ENCODE peak calls at places on chromosomes 13 and 19, in five cellular contexts. B is neuronal stem cell, P is IMR-90, Z is mesenchymal stem cell, Y is H1. G is an unnamed sample.

GRCh38 chr19:38838208-38838985 is 6.8 kb upstream of the ECH1 start:
- DNase-seq in B (no peak), P (no peak), Z (no peak), Y (no peak), G (peak)

GRCh38 chr13:23377603-23378002 is 55.9 kb downstream of the SACS start:
- DNase-seq in B (no peak), P (no peak), Z (no peak), Y (no peak), G (no peak)

GRCh38 chr19:4534836-4535658 is at the start of gene PLIN5:
- DNase-seq in B (peak), P (peak), Z (peak), Y (peak), G (peak)

GRCh38 chr19:31718041-31718440 is 368.8 kb upstream of the TSHZ3 start:
- DNase-seq in B (no peak), P (no peak), Z (no peak), Y (no peak), G (no peak)

GRCh38 chr19:47296036-47296435 is 13.6 kb upstream of the C5AR1 start:
- DNase-seq in B (peak), P (peak), Z (peak), Y (peak), G (peak)

GRCh38 chr19:5345895-5346386 is 5.3 kb upstream of the PTPRS start:
- DNase-seq in B (no peak), P (peak), Z (peak), Y (no peak), G (peak)

GRCh38 chr19:39126593-39127187 is 1.1 kb downstream of the PAK4 start:
- DNase-seq in B (no peak), P (no peak), Z (peak), Y (no peak), G (peak)

GRCh38 chr13:87975035-87975434 is 303.9 kb downstream of the SLITRK5 start:
- DNase-seq in B (no peak), P (no peak), Z (peak), Y (no peak), G (no peak)

GRCh38 chr19:581399-582111 is 8.1 kb upstream of the HCN2 start:
- DNase-seq in B (no peak), P (no peak), Z (no peak), Y (no peak), G (no peak)

GRCh38 chr19:19628499-19629134 is 597 bp upstream of the LPAR2 start:
- DNase-seq in B (peak), P (peak), Z (peak), Y (peak), G (peak)

GRCh38 chr13:73608731-73609485 is 525.3 kb downstream of the KLF12 start:
- DNase-seq in B (no peak), P (no peak), Z (no peak), Y (no peak), G (no peak)

GRCh38 chr19:5425260-5425659 is 30.0 kb upstream of the ZNRF4 start:
- DNase-seq in B (no peak), P (no peak), Z (no peak), Y (no peak), G (no peak)

GRCh38 chr19:46471116-46471733 is at the start of gene PNMA8A:
- DNase-seq in B (peak), P (peak), Z (peak), Y (peak), G (peak)

GRCh38 chr19:35249848-35250711 is 1.3 kb downstream of the LSR start:
- DNase-seq in B (no peak), P (no peak), Z (no peak), Y (no peak), G (no peak)

GRCh38 chr13:35854286-35854685 is 276.9 kb downstream of the DCLK1 start:
- DNase-seq in B (no peak), P (no peak), Z (no peak), Y (no peak), G (no peak)

GRCh38 chr19:23474172-23474571 is 78.9 kb upstream of the ZNF91 start:
- DNase-seq in B (no peak), P (no peak), Z (no peak), Y (no peak), G (no peak)

GRCh38 chr19:41570639-41571112 is 5.3 kb upstream of the CEACAM21 start:
- DNase-seq in B (peak), P (peak), Z (peak), Y (peak), G (peak)

GRCh38 chr19:5447700-5448311 is 7.4 kb upstream of the ZNRF4 start:
- DNase-seq in B (no peak), P (no peak), Z (no peak), Y (no peak), G (no peak)

GRCh38 chr19:27822336-27822735 is 1390.6 kb downstream of the UQCRFS1 start:
- DNase-seq in B (no peak), P (no peak), Z (no peak), Y (no peak), G (no peak)

GRCh38 chr19:4360641-4361151 is 17.3 kb downstream of the MPND start:
- DNase-seq in B (no peak), P (no peak), Z (no peak), Y (no peak), G (no peak)

DNA sequence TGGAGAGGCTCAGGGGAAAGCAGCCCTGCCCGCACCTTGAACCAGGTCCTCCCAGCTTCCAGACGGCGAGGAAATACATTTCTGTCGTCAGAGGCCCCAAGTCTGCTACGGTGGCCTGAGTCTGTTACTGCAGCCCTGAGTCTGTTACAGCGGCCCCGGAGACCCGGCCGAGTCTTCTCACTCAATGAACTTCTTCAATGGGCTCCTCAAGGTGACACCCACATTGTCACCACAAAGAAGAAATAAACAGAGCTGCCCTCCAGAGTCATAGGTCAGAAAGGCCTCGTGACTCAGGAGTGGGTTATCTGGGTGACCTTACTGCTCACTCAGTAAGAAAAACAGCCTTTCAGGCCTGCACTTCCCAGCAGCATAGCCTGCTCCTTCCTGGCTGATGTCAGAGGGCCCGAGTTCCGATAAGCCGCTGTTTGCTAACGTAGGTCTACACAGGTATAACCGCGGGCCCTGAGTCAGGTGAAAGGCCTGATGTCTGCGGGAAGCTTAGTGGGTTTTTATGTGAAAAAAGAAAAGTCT is 66.9 kb upstream of the TM9SF2 start:
- DNase-seq in B (no peak), P (no peak), Z (peak), Y (no peak), G (no peak)
- H3K4me3 ChIP-seq in B (no peak), P (no peak), Z (no peak), Y (no peak), G (no peak)

GRCh38 chr19:48780684-48781391 is 25.5 kb downstream of the FGF21 start:
- DNase-seq in B (no peak), P (peak), Z (peak), Y (no peak), G (peak)

GRCh38 chr19:48779636-48780035 is 24.3 kb downstream of the FGF21 start:
- DNase-seq in B (no peak), P (no peak), Z (no peak), Y (no peak), G (no peak)

GRCh38 chr19:48784527-48784926 is 26.3 kb downstream of the BCAT2 start:
- DNase-seq in B (no peak), P (no peak), Z (no peak), Y (no peak), G (no peak)
- H3K14ac ChIP-seq in B (no peak), P (no peak), Z (no peak), Y (no peak), G (no peak)

DNA sequence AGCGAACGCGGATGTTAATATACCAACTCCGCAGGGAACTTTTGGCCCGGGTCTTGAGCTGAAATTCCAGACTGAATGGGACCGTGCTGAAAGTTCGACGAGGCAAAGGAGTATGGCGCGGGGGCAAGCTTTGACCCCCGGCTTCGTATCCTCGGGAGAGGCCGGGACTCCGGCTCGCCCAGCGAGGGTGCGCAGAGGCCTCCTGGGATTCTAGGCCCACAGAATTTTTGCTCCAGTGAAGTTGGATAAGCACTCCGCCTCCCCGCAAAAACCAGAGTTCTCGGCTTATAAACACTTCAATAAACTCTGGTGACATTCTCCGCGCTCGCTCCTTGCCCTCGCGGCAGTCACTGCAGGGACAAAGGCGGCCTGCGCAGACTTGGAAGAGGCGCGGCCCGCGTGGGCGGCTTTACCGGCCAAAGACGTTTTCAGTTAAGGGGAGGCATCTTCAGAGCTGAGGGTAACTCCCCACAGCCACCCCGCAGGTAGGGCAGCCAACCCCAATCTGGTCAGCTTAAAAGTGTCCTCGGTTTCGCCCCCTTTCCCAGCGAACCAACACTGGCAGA is 112.6 kb downstream of the KCNRG start:
- DNase-seq in B (peak), P (no peak), Z (no peak), Y (no peak), G (no peak)
- H3K4me2 ChIP-seq in B (peak), P (peak), Z (peak), Y (peak), G (peak)

GRCh38 chr19:10006752-10007323 is 3.5 kb downstream of the COL5A3 start:
- DNase-seq in B (no peak), P (no peak), Z (no peak), Y (no peak), G (no peak)
- H3K4me3 ChIP-seq in B (no peak), P (no peak), Z (no peak), Y (no peak), G (no peak)

DNA sequence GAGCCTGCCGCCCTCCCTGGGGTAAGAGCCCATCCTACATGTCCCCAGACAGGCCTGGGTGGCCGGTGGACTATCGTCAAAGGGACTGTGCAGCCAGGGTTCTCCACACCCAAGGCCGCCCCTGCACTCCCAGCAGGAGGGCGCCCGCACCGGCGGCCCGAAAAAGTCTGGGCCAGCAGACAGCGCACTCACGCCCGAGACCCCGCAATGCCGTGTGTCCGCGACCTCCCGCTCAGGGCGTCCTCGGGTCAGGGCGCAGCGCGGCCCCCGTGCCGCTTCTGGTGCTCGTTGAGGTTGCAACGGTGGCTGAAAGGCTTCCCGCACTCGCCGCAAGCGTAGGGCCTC is 2.6 kb upstream of the A1BG start:
- DNase-seq in B (no peak), P (no peak), Z (no peak), Y (no peak), G (no peak)
- H3K14ac ChIP-seq in B (no peak), P (no peak), Z (no peak), Y (no peak), G (no peak)

GRCh38 chr13:20482818-20483217 is 42.8 kb downstream of the CRYL1 start:
- DNase-seq in B (no peak), P (no peak), Z (no peak), Y (no peak), G (no peak)
- H3K4me2 ChIP-seq in B (no peak), P (no peak), Z (no peak), Y (no peak), G (no peak)

DNA sequence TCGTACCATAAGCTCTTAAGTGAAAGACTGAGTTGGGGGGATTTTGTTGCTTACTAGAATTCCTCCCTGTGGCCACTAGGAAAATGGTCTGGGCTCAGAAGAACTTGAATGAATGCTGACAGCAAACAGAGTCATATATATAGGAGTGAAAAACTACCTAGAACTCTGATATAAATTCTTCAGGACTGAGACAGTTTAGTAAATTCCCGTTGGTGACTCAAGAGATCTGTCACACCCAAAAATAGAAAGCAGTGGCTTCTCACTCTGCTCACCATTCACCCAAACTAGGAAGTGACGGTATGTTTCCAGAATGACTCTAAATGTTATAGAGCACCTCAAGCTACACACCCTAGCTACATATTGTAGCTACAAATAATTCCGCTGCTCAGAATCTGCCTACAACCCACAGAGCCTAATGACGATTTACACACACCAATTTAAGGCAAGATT is 116.2 kb downstream of the TBC1D4 start:
- DNase-seq in B (no peak), P (peak), Z (peak), Y (no peak), G (peak)
- H3K4me3 ChIP-seq in B (no peak), P (peak), Z (no peak), Y (no peak), G (no peak)

G was measured in trophoblast cell.